ENCODE peak calls at places on chromosomes 11 and 22, in ten cellular contexts. One of them, this sample, is unnamed.

GRCh38 chr11:34356576-34356917 is 1.3 kb downstream of the ABTB2 start:
- DNase-seq in NCI-H524: peak; percentile 13
- DNase-seq in central memory CD4-positive, alpha-beta T cell: no peak
- DNase-seq in left ventricle myocardium superior: no peak
- DNase-seq in cardiac fibroblast: peak; percentile 63
- DNase-seq in cardiac muscle cell: peak; percentile 60
- DNase-seq in effector CD4-positive, alpha-beta T cell: peak; percentile 4
- DNase-seq in NCI-H774: peak; percentile 23
- DNase-seq in activated T-cell treated with anti-CD3 and anti-CD28 coated beads for 1 hour: no peak
- DNase-seq in upper lobe of right lung: peak; percentile 67
- DNase-seq in this sample: no peak

GRCh38 chr22:41405588-41405987 is 23.8 kb downstream of the TEF start:
- DNase-seq in NCI-H524: no peak
- DNase-seq in central memory CD4-positive, alpha-beta T cell: no peak
- DNase-seq in left ventricle myocardium superior: no peak
- DNase-seq in cardiac fibroblast: no peak
- DNase-seq in cardiac muscle cell: no peak
- DNase-seq in effector CD4-positive, alpha-beta T cell: no peak
- DNase-seq in NCI-H774: no peak
- DNase-seq in activated T-cell treated with anti-CD3 and anti-CD28 coated beads for 1 hour: no peak
- DNase-seq in upper lobe of right lung: no peak
- DNase-seq in this sample: no peak

GRCh38 chr11:62352355-62353336 is 15.4 kb downstream of the ASRGL1 start:
- DNase-seq in NCI-H524: no peak
- DNase-seq in central memory CD4-positive, alpha-beta T cell: no peak
- DNase-seq in left ventricle myocardium superior: no peak
- DNase-seq in cardiac fibroblast: no peak
- DNase-seq in cardiac muscle cell: no peak
- DNase-seq in effector CD4-positive, alpha-beta T cell: no peak
- DNase-seq in NCI-H774: no peak
- DNase-seq in activated T-cell treated with anti-CD3 and anti-CD28 coated beads for 1 hour: no peak
- DNase-seq in upper lobe of right lung: no peak
- DNase-seq in this sample: no peak

GRCh38 chr22:29388759-29389090 is 355 bp upstream of the AP1B1 start:
- DNase-seq in NCI-H524: no peak
- DNase-seq in central memory CD4-positive, alpha-beta T cell: no peak
- DNase-seq in left ventricle myocardium superior: no peak
- DNase-seq in cardiac fibroblast: no peak
- DNase-seq in cardiac muscle cell: no peak
- DNase-seq in effector CD4-positive, alpha-beta T cell: no peak
- DNase-seq in NCI-H774: no peak
- DNase-seq in activated T-cell treated with anti-CD3 and anti-CD28 coated beads for 1 hour: no peak
- DNase-seq in upper lobe of right lung: no peak
- DNase-seq in this sample: no peak

GRCh38 chr11:92770981-92771380 is 198.5 kb upstream of the MTNR1B start:
- DNase-seq in NCI-H524: no peak
- DNase-seq in central memory CD4-positive, alpha-beta T cell: no peak
- DNase-seq in left ventricle myocardium superior: no peak
- DNase-seq in cardiac fibroblast: no peak
- DNase-seq in cardiac muscle cell: no peak
- DNase-seq in effector CD4-positive, alpha-beta T cell: no peak
- DNase-seq in NCI-H774: no peak
- DNase-seq in activated T-cell treated with anti-CD3 and anti-CD28 coated beads for 1 hour: no peak
- DNase-seq in upper lobe of right lung: no peak
- DNase-seq in this sample: no peak

GRCh38 chr11:33635161-33635560 is 65.5 kb downstream of the C11orf91 start:
- DNase-seq in NCI-H524: no peak
- DNase-seq in central memory CD4-positive, alpha-beta T cell: no peak
- DNase-seq in left ventricle myocardium superior: peak; percentile 75
- DNase-seq in cardiac fibroblast: peak; percentile 90
- DNase-seq in cardiac muscle cell: peak; percentile 94
- DNase-seq in effector CD4-positive, alpha-beta T cell: no peak
- DNase-seq in NCI-H774: no peak
- DNase-seq in activated T-cell treated with anti-CD3 and anti-CD28 coated beads for 1 hour: no peak
- DNase-seq in upper lobe of right lung: no peak
- DNase-seq in this sample: no peak

GRCh38 chr11:15093432-15093831 is 20.0 kb downstream of the CALCB start:
- DNase-seq in NCI-H524: no peak
- DNase-seq in central memory CD4-positive, alpha-beta T cell: no peak
- DNase-seq in left ventricle myocardium superior: no peak
- DNase-seq in cardiac fibroblast: no peak
- DNase-seq in cardiac muscle cell: no peak
- DNase-seq in effector CD4-positive, alpha-beta T cell: no peak
- DNase-seq in NCI-H774: no peak
- DNase-seq in activated T-cell treated with anti-CD3 and anti-CD28 coated beads for 1 hour: no peak
- DNase-seq in upper lobe of right lung: no peak
- DNase-seq in this sample: no peak

GRCh38 chr22:48576333-48577013 is 1251.2 kb downstream of the BRD1 start:
- DNase-seq in NCI-H524: no peak
- DNase-seq in central memory CD4-positive, alpha-beta T cell: no peak
- DNase-seq in left ventricle myocardium superior: peak; percentile 23
- DNase-seq in cardiac fibroblast: no peak
- DNase-seq in cardiac muscle cell: no peak
- DNase-seq in effector CD4-positive, alpha-beta T cell: no peak
- DNase-seq in NCI-H774: no peak
- DNase-seq in activated T-cell treated with anti-CD3 and anti-CD28 coated beads for 1 hour: no peak
- DNase-seq in upper lobe of right lung: no peak
- DNase-seq in this sample: no peak

This sample was measured in LoVo.